ENCODE peak calls at places on chromosomes 11 and 22, in four cellular contexts. A is right atrium auricular region, T is transverse colon, L is astrocyte. J is an unnamed sample. For H3K4me1 and H3K27me3, the result is how much of the 10 kb centered on the place peaks cover.

GRCh38 chr11:86515297-86516094 is 140.8 kb downstream of the CCDC81 start:
- DNase-seq in A (no peak), L (peak), T (no peak), J (peak)

GRCh38 chr11:118623291-118623655 is 15.9 kb downstream of the PHLDB1 start:
- DNase-seq in L (peak), A (no peak), T (no peak), J (peak)

GRCh38 chr11:75338516-75339218 is 12.8 kb downstream of the ARRB1 start:
- DNase-seq in L (peak), T (no peak), A (no peak), J (no peak)

GRCh38 chr22:24423519-24424000 is 3.8 kb upstream of the ADORA2A start:
- DNase-seq in A (no peak), T (peak), L (no peak), J (peak)

GRCh38 chr11:76897233-76897632 is 36.5 kb downstream of the ACER3 start:
- DNase-seq in L (no peak), A (no peak), T (no peak), J (no peak)

GRCh38 chr22:48941903-48942625 is 885.6 kb downstream of the BRD1 start:
- DNase-seq in A (peak), T (peak), L (no peak), J (no peak)

GRCh38 chr11:13260196-13260962 is 17.2 kb upstream of the BMAL1 start:
- DNase-seq in L (peak), A (no peak), T (no peak), J (no peak)

GRCh38 chr11:74592063-74592440 is 330 bp upstream of the POLD3 start:
- DNase-seq in L (no peak), A (no peak), T (no peak), J (no peak)

GRCh38 chr11:10294289-10294953 is 402 bp upstream of the SBF2 start:
- DNase-seq in T (peak), L (no peak), A (no peak), J (peak)

GRCh38 chr11:119144825-119145476 is 3.9 kb upstream of the ABCG4 start:
- DNase-seq in T (peak), A (no peak), L (peak), J (peak)

GRCh38 chr11:106399075-106399500 is 321.6 kb downstream of the AASDHPPT start:
- DNase-seq in T (no peak), L (peak), A (peak), J (peak)

GRCh38 chr11:76602431-76602861 is 68.1 kb downstream of the LRRC32 start:
- DNase-seq in L (no peak), T (peak), A (peak), J (peak)

GRCh38 chr11:1916132-1916985 is 3.1 kb upstream of the TNNT3 start:
- DNase-seq in T (no peak), A (no peak), L (no peak), J (no peak)

GRCh38 chr11:125998267-125998666 is 52.4 kb downstream of the VSIG10L2 start:
- DNase-seq in A (no peak), T (no peak), L (no peak), J (no peak)

GRCh38 chr11:1446623-1447022 is 40.0 kb downstream of the MOB2 start:
- DNase-seq in T (no peak), A (no peak), L (no peak), J (no peak)

GRCh38 chr11:95565692-95566091 is 223.9 kb downstream of the FAM76B start:
- DNase-seq in L (no peak), T (no peak), A (no peak), J (no peak)

GRCh38 chr11:32852142-32852541 is 22.4 kb downstream of the PRRG4 start:
- DNase-seq in T (peak), A (no peak), L (peak), J (peak)

GRCh38 chr11:10505278-10506012 is 35.5 kb downstream of the RNF141 start:
- DNase-seq in T (no peak), L (peak), A (no peak), J (no peak)

GRCh38 chr11:8082391-8083087 is 1.5 kb downstream of the TUB start:
- DNase-seq in L (no peak), T (no peak), A (no peak), J (peak)

GRCh38 chr11:6196396-6196795 is 2.6 kb upstream of the OR52W1 start:
- DNase-seq in T (no peak), L (no peak), A (no peak), J (no peak)

GRCh38 chr22:23608583-23608982 is 23.5 kb downstream of the DRICH1 start:
- DNase-seq in T (no peak), L (peak), A (no peak), J (peak)

GRCh38 chr11:64878494-64879225 is at the start of gene EHD1:
- DNase-seq in T (peak), L (peak), A (peak), J (peak)

GRCh38 chr11:64878223-64878493 is 263 bp downstream of the EHD1 start:
- DNase-seq in T (no peak), L (no peak), A (peak), J (no peak)

GRCh38 chr11:64876835-64877341 is 1.5 kb downstream of the EHD1 start:
- DNase-seq in A (no peak), L (no peak), T (peak), J (peak)

GRCh38 chr11:64876226-64876750 is 2.1 kb downstream of the EHD1 start:
- DNase-seq in L (no peak), T (no peak), A (no peak), J (no peak)

DNA sequence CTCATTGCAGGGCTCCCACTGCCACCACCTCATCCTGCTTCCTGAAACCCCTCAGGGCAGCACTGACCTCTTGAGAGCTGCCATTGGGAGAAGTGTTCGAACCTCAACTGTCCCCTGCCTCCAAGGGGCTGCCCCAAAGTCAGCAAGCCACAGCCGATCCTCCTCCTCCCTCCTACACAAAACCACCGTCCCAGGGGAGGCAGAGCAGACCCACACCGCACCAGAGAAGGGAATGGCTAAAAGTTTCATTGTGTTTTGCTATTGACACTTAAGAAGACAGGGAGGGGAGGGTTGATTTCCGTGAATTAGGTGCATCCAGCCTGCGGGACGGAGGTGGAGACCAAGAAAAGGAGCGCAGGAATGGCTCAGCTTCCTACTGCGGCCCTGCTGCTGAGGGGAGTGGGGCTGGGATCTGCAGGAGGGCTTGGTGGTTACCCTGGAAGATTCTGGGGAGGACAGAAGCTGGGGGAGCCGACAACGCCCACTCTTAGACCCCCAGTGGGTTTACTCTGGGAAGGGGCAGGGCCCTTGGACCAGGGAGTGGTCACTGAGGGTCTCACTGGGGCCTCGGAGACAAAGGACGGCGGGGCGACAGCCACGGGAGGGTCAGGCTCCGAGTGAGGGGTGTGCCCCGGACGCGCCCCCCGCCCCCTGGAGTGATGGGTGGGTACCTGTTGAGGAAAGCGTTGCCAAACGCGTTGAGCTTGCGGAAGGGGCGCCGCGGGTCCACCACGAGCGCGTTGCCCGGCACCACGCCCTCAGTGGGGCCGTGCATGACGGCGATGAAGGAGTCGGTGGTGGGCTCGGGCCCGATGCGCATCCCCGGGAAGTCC is 815 bp downstream of the EHD1 start:
- DNase-seq in L (no peak), A (no peak), T (peak), J (peak)
- H3K4me1 ChIP-seq in L (under half), A (half or more), T (half or more), J (half or more)

GRCh38 chr11:56909563-56909962 is 79.2 kb upstream of the OR5AK2 start:
- DNase-seq in L (no peak), A (no peak), T (no peak), J (no peak)

GRCh38 chr11:56909080-56909479 is 79.6 kb upstream of the OR5AK2 start:
- DNase-seq in T (no peak), L (no peak), A (no peak), J (no peak)

GRCh38 chr11:56905442-56905841 is 83.3 kb upstream of the OR5AK2 start:
- DNase-seq in L (no peak), T (peak), A (no peak), J (no peak)

GRCh38 chr11:56906683-56907148 is 82.0 kb upstream of the OR5AK2 start:
- DNase-seq in A (no peak), T (no peak), L (no peak), J (no peak)

GRCh38 chr11:56905936-56906335 is 82.8 kb upstream of the OR5AK2 start:
- DNase-seq in L (peak), T (no peak), A (no peak), J (no peak)
- H3K27me3 ChIP-seq in L (under half), T (under half), A (under half), J (under half)

DNA sequence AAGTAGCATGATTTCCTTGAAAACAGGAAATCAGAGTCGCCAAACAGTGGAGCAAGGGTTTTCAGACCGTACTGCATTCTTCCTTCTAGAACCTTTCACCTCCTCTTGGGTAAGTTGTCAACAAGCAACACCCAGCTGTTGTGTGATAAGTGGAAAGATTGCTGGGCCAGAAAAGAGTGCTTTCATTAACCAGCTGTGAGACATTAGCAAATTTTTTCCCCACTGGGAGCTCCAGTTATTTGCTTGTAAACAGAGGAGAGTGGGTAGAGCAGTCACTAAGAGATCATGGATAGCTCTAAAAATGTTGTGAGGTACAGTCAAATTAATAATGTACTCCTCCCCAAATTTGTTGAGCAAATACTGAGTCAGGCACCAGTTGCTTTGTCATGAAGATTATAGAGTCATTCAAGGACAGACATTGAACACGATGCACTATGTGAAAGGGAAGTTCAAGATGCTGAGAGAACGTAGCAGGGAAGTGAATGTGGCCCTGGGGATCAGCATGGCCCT is 11.7 kb upstream of the MPEG1 start:
- DNase-seq in L (no peak), T (no peak), A (no peak), J (no peak)
- H3K4me3 ChIP-seq in L (no peak), T (no peak), A (no peak), J (peak)

GRCh38 chr22:19360862-19361261 is 69.3 kb upstream of the CLTCL1 start:
- DNase-seq in L (no peak), A (no peak), T (no peak), J (no peak)
- H3K4me1 ChIP-seq in L (under half), A (under half), T (under half), J (under half)

DNA sequence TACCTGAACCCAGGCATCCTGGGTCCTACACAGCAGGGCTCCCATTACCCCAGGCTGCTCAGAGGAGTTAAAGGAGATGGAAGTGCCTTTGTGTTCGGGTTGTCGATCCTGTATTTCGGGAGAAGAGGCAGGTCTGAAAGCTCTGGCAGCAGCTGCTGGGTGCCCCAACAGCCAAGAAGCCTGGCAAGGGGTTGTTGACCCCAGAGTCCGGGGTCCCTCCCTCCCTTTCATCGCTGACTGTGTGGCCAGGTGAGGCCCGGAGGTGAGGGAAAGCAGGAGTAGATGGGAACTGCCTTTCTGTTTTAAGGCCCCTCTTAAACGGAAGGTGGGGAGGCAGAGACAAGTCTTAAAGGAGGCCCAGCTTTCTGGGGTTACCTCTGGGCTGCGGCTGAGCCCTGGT is 106.0 kb upstream of the SYT13 start:
- DNase-seq in T (no peak), A (no peak), L (no peak), J (no peak)
- H3K27me3 ChIP-seq in T (under half), A (under half), L (under half), J (half or more)

J was measured in adipocyte.